ENCODE peak calls at places on chromosomes 1 and 21, in four cellular contexts. S is AG10803; F is fibroblast of the aortic adventitia; J is CD4-positive, alpha-beta T cell. A is an unnamed sample.

GRCh38 chr1:69077633-69078032 is 490.1 kb upstream of the LRRC7 start:
- DNase-seq in F (no peak), J (no peak), S (no peak), A (no peak)

GRCh38 chr1:170309389-170310013 is 163.7 kb downstream of the NTMT2 start:
- DNase-seq in S (peak), F (peak), J (no peak), A (peak)

GRCh38 chr1:209576798-209577197 is 6.7 kb upstream of the CAMK1G start:
- DNase-seq in J (peak), S (peak), F (peak), A (peak)

GRCh38 chr21:28799926-28800325 is 192.8 kb downstream of the LTN1 start:
- DNase-seq in F (no peak), S (no peak), J (no peak), A (no peak)

GRCh38 chr1:95287078-95287477 is 53.1 kb downstream of the RWDD3 start:
- DNase-seq in F (no peak), J (no peak), S (no peak), A (no peak)

GRCh38 chr1:39268112-39268581 is 63.7 kb downstream of the MACF1 start:
- DNase-seq in S (peak), J (no peak), F (peak), A (peak)

GRCh38 chr1:90732136-90732535 is 15.0 kb upstream of the BARHL2 start:
- DNase-seq in S (no peak), J (no peak), F (no peak), A (no peak)

GRCh38 chr1:161070737-161071136 is 1.0 kb upstream of the ARHGAP30 start:
- DNase-seq in F (no peak), S (no peak), J (no peak), A (no peak)

GRCh38 chr1:56788588-56788987 is 30.6 kb downstream of the FYB2 start:
- DNase-seq in J (no peak), F (peak), S (no peak), A (no peak)

GRCh38 chr1:44016875-44017400 is 14.3 kb downstream of the SLC6A9 start:
- DNase-seq in J (no peak), F (no peak), S (no peak), A (no peak)

GRCh38 chr1:91171906-91172305 is 150.1 kb upstream of the ZNF644 start:
- DNase-seq in F (peak), S (no peak), J (no peak), A (no peak)

GRCh38 chr1:39115271-39116110 is 89.0 kb upstream of the MACF1 start:
- DNase-seq in F (peak), J (no peak), S (peak), A (no peak)

GRCh38 chr1:117093870-117094621 is 27.5 kb downstream of the TRIM45 start:
- DNase-seq in S (peak), F (peak), J (peak), A (peak)

GRCh38 chr1:15411593-15412487 is 2.2 kb downstream of the EFHD2 start:
- DNase-seq in F (no peak), J (peak), S (no peak), A (peak)

DNA sequence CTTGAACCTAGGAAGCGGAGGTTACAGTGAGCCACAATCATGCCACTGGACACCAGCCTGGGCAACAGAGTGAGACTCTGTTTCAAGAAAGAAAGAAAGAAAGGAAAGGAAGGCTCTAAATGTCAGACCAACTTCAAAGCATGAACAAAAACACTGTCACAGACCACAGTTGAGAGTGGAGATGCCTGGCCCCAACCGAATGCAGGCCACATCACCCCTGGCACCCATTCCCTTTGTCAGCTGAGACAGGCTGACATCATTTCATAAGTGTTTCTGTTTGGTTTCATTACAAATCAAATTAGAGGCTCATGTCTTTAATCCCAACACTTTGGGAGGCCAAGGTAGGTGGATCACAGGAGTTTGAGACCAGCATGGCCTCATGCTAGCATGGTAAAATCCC is 28.6 kb upstream of the NADK start:
- DNase-seq in S (peak), J (no peak), F (peak), A (no peak)
- TF ChIP-seq CTCF in S (no peak), J (no peak), F (no peak), A (no peak)

GRCh38 chr1:205976708-205977107 is 26.5 kb downstream of the RAB7B start:
- DNase-seq in F (peak), J (no peak), S (peak), A (peak)
- TF ChIP-seq CTCF in F (no peak), J (no peak), S (peak), A (no peak)

GRCh38 chr1:193416226-193416625 is 229.8 kb upstream of the B3GALT2 start:
- DNase-seq in F (no peak), J (no peak), S (no peak), A (no peak)

GRCh38 chr1:193417420-193417819 is 231.0 kb upstream of the B3GALT2 start:
- DNase-seq in J (peak), S (peak), F (no peak), A (peak)

GRCh38 chr1:193421487-193421886 is 235.1 kb upstream of the B3GALT2 start:
- DNase-seq in F (no peak), S (no peak), J (no peak), A (no peak)

GRCh38 chr1:193418745-193419058 is 232.3 kb upstream of the B3GALT2 start:
- DNase-seq in J (no peak), S (no peak), F (no peak), A (no peak)

DNA sequence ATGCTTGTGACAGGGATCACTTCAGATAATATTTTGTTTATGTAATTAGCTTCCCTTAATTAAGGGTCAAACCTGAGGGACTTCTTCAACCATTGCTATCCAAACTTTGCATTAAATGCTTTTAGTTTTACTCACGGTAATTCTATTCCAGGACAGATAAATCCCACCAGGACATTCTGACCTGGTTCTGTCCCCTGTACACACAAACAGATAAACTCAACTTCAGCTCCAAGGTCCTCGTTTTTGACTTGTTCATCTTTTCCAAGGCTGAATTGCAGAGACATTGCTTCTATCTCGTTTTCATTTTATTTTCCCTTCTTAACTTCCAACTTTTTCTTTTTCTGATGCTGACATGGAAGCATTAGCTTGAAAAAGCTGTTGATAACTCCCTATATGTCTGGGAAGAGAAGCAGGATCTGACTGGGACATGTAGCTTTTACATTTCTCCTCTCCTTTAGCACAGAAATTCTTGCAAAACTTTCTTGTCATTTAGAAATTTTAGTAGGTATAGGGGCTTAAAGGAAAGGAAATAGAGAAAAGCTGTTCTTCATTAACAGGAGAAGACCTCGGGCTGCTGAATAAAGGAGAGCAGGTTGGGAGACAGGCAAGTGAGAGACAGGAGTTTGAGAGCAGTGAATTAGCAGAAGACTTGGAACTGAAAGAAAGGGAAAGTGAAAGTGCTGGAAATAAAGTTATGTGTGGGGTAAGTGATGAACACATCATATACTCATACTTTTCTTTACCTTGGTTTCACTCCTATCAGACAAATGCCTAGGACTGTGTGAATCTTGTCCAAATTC is 231.7 kb upstream of the B3GALT2 start:
- DNase-seq in J (no peak), F (peak), S (peak), A (peak)
- TF ChIP-seq CTCF in J (no peak), F (no peak), S (no peak), A (no peak)

DNA sequence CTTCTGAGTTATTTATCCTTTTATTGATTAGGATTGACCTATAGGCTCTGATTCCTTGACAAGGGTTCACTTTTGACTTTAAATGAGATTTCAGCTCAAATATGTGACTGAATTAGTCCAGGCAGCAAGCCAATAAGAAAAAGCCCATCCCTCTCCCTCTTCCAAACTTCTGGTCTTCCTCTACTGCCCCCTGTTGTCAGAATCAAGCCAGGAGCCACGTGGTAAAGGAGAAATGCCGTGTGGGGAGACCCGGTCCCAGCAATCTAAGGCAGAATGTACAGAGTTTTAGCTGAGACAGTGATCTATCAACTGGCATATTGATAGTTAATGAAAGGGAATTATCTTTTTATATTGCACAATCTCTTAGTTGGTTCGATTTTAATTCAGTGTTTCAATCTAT is 5.2 kb downstream of the ADAMTS5 start:
- DNase-seq in J (no peak), S (peak), F (no peak), A (no peak)
- TF ChIP-seq CTCF in J (no peak), S (peak), F (peak), A (peak)

DNA sequence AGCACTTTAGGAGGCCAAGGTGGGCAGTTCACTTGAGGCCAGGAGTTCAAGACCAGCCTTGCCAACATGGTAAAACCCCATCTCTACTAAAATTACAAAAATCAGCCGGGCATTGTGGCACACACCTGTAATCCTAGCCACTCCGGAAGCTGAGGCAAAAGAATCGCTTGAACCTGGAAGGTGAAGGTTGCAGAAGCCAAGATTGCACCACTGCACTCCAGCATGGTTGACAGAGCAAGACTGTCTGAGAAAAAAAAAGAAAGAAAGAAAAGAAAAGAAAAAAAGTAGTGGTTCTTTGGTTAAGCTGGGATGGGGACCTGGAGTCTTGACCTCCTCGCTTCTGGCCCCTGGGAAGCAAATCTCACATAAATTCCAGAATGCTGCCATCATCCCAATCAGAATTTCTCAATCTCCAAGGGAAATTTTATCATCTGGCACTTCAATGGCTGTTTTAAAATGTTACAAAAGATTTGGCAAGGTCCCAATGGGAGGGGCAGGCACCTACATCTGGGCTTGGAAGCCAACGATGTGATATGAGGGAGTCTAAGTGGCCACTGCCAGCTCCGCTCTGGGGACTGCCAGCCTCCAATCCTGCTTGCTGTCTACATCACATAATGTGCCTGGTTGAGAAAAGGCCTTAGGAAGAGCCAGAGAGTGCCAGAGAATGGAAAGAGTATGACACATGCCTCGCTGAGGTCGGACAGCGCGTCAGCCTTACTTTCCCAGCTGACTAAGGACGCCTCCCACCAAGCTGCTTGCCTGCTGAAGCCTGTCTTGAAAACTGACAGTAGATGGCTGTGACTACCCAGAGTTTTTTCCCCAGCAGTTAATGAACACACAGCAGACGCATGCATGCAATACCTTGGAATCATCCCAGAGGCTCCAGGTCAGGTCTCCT is 42.1 kb upstream of the SRP9 start:
- DNase-seq in S (peak), F (peak), J (no peak), A (peak)
- TF ChIP-seq CTCF in S (peak), F (no peak), J (no peak), A (peak)

GRCh38 chr21:37642493-37642892 is 273.8 kb downstream of the KCNJ6 start:
- DNase-seq in J (peak), S (no peak), F (no peak), A (no peak)
- TF ChIP-seq CTCF in J (peak), S (no peak), F (no peak), A (peak)